ENCODE peak calls at places on chromosome 18, in five cellular contexts. E, M, X, C and I are unnamed samples.

GRCh38 chr18:10101729-10102128 is 187.9 kb downstream of the VAPA start:
- DNase-seq in M (no peak), E (no peak), X (no peak), C (no peak), I (no peak)

GRCh38 chr18:33201509-33201926 is 239.0 kb downstream of the CCDC178 start:
- DNase-seq in E (peak; percentile 60), C (no peak), M (no peak), X (peak; percentile 61), I (no peak)

GRCh38 chr18:63758616-63759015 is 16.6 kb upstream of the SERPINB7 start:
- DNase-seq in M (no peak), C (no peak), E (no peak), X (no peak), I (no peak)

GRCh38 chr18:47888156-47888555 is 42.3 kb downstream of the SMAD2 start:
- DNase-seq in E (no peak), C (no peak), M (no peak), X (no peak), I (no peak)

GRCh38 chr18:48408727-48409590 is at the start of gene ZBTB7C:
- DNase-seq in C (no peak), E (peak; percentile 85), X (peak; percentile 28), M (peak; percentile 34), I (peak; percentile 36)

GRCh38 chr18:68034293-68034692 is 517.8 kb upstream of the DSEL start:
- DNase-seq in E (no peak), C (no peak), M (no peak), X (no peak), I (no peak)

GRCh38 chr18:63930774-63931354 is 18.2 kb upstream of the HMSD start:
- DNase-seq in X (no peak), E (no peak), C (no peak), M (no peak), I (no peak)

GRCh38 chr18:69400976-69401474 is 337 bp downstream of the DOK6 start:
- DNase-seq in M (no peak), C (no peak), E (peak; percentile 78), X (no peak), I (no peak)

GRCh38 chr18:46163941-46164499 is 59.8 kb downstream of the HAUS1 start:
- DNase-seq in M (no peak), X (no peak), C (no peak), E (no peak), I (no peak)

GRCh38 chr18:47407736-47408135 is 156.3 kb upstream of the SKOR2 start:
- DNase-seq in M (no peak), E (no peak), X (no peak), C (no peak), I (no peak)

GRCh38 chr18:48928787-48929186 is 22.0 kb downstream of the SMAD7 start:
- DNase-seq in C (peak; percentile 71), E (no peak), X (peak; percentile 34), M (peak; percentile 62), I (no peak)

GRCh38 chr18:22674300-22674699 is 256.6 kb upstream of the CTAGE1 start:
- DNase-seq in X (peak; percentile 60), M (no peak), E (no peak), C (no peak), I (no peak)

GRCh38 chr18:54958711-54959625 is at the start of gene CCDC68:
- DNase-seq in C (no peak), E (peak; percentile 76), M (no peak), X (peak; percentile 89), I (no peak)

GRCh38 chr18:50194623-50195532 is at the start of gene MYO5B:
- DNase-seq in E (peak; percentile 82), M (no peak), C (peak; percentile 40), X (peak; percentile 95), I (no peak)